ENCODE peak calls at places on chromosomes 6 and 20, in six cellular contexts. A is K562, P is spleen, M is HL-60, G is esophagus muscularis mucosa, B is Panc1. N is an unnamed sample.

GRCh38 chr6:104689551-104690205 is 170.0 kb downstream of the HACE1 start:
- DNase-seq in A (no peak), B (no peak), M (no peak), P (no peak), G (no peak), N (no peak)

GRCh38 chr6:104973404-104973803 is 16.5 kb downstream of the LIN28B start:
- DNase-seq in P (no peak), B (no peak), G (no peak), A (peak), M (no peak), N (no peak)

GRCh38 chr20:34074101-34074760 is 37.8 kb downstream of the EIF2S2 start:
- DNase-seq in G (no peak), B (no peak), M (no peak), A (no peak), P (no peak), N (no peak)

GRCh38 chr20:2508631-2509467 is at the start of gene ZNF343:
- DNase-seq in P (peak), G (peak), B (peak), A (peak), M (peak), N (peak)

GRCh38 chr6:125906158-125906998 is 50.2 kb upstream of the HINT3 start:
- DNase-seq in A (peak), M (no peak), G (no peak), B (peak), P (no peak), N (peak)

GRCh38 chr6:89353702-89354392 is 1.3 kb upstream of the UBE2J1 start:
- DNase-seq in B (no peak), G (no peak), A (no peak), M (no peak), P (no peak), N (peak)

GRCh38 chr20:10603971-10604864 is 69.6 kb downstream of the JAG1 start:
- DNase-seq in G (no peak), A (no peak), M (no peak), B (peak), P (no peak), N (peak)

GRCh38 chr6:125252891-125253290 is 48.9 kb downstream of the HDDC2 start:
- DNase-seq in B (no peak), G (no peak), M (no peak), P (no peak), A (no peak), N (no peak)

GRCh38 chr6:9646346-9647042 is 768.4 kb downstream of the TFAP2A start:
- DNase-seq in M (peak), G (no peak), B (no peak), A (no peak), P (no peak), N (no peak)

GRCh38 chr20:51554538-51555165 is 12.1 kb upstream of the NFATC2 start:
- DNase-seq in G (no peak), B (no peak), P (no peak), A (no peak), M (no peak), N (no peak)

DNA sequence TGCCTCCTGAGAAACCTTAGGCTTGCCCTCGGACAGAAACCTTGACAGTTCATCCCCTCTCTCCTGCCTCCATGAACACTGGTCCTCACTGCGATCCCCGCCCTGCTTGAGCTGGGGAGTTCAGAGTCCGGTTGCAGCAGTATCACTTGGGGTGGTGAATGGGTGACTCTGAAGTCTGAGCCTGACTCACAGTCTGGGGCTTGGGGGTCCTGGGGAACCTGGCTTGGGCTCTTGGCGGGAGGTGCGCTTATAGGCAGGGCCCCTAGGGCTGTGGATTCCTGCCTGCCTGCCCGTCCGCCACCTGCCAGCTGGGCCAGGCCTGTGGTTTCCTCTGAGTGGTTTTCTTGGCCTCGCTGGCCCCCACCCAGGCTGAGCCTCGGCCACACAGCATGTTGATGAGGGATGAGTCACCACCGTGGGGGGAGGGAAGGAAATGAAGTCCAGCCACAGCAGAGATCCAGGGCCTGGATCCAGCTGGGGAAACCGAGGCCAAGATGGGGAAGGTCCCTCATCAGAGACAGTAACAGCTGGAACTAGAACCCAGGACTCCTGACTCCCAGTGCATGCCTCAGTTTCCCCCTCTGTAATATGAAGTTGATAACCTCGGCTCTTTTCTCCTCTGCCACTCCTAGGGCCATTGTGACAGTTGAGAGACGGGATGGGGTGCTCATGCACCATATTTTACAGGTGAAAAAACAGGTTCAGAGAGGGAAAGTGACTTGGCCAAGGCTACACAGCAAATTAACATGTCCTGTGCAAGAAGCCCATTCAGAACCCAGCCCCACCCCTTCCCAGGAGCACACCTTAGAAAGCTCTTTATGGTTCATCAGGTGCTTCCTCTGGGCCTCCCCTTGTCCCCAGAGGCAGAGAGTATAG is 9.2 kb downstream of the FOXS1 start:
- DNase-seq in M (peak), G (peak), B (no peak), A (peak), P (no peak), N (peak)
- TF ChIP-seq POLR2AphosphoS5 in M (peak), G (peak), B (peak), A (no peak), P (peak), N (no peak)

GRCh38 chr6:110814488-110815259 is 595 bp downstream of the CDK19 start:
- DNase-seq in B (no peak), G (peak), A (peak), P (peak), M (no peak), N (no peak)
- TF ChIP-seq POLR2AphosphoS5 in B (no peak), G (peak), A (no peak), P (peak), M (no peak), N (no peak)

DNA sequence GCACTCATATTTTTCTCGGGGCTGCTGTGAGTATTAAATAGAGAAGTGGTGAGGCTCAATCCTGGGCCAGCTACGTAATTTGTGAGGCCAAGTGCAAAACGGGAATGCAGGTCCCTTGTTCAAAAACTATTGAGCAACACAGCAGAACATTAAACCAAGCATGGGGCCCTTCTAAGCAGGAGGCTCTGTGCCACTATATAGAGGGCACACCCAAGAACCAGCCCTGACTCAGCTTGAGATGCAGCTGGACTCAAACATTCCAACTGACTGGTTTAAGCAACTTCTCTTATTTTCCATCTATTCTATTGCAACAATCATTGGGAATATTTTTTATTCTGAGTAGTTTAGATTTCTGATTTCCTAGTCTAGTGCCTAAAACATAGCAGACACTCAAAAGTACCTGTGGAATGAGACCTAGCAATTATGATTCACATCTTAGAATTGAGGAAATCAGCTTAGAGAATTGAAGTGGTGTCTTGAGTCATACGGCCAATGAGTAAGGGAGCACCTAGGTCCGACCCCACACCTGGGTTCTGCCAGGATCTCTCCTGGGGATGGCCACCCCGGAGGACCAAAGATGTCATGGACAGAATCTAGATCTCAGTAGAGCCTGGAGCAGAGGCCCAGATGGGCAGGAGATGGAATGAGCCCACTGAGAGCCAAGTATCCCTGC is 1.3 kb downstream of the SIRPB2 start:
- DNase-seq in A (no peak), P (no peak), M (peak), B (no peak), G (peak), N (no peak)
- TF ChIP-seq POLR2AphosphoS5 in A (no peak), P (no peak), M (peak), B (no peak), G (peak), N (no peak)

GRCh38 chr6:147169529-147169928 is 34.7 kb upstream of the STXBP5 start:
- DNase-seq in P (no peak), G (no peak), A (no peak), B (no peak), M (no peak), N (no peak)

GRCh38 chr6:147173675-147174339 is 30.4 kb upstream of the STXBP5 start:
- DNase-seq in M (no peak), B (no peak), G (no peak), P (no peak), A (no peak), N (no peak)

GRCh38 chr6:147170269-147170668 is 33.9 kb upstream of the STXBP5 start:
- DNase-seq in G (no peak), M (no peak), P (no peak), A (no peak), B (no peak), N (no peak)

GRCh38 chr6:147176795-147177194 is 27.4 kb upstream of the STXBP5 start:
- DNase-seq in B (no peak), P (no peak), G (no peak), M (no peak), A (no peak), N (no peak)

DNA sequence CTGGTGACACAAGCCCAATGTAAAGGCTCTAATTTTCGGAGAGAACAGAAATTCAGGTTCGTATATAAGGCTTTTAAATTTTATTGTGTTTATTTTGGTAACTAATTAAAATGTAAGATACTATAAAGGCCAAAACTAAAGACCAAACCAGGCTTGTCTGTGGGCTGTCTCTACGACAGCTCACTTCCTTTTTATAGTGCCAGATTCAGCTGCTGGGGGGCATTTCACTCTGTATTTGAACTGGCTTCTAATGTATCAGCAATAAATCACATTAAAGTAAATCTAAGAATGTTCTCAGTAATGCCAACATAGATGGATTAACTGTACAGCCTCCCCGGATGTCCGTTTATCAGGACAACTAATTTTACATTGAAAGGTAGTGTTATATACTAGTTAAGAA is 31.1 kb upstream of the STXBP5 start:
- DNase-seq in A (no peak), B (no peak), G (no peak), P (no peak), M (no peak), N (no peak)
- TF ChIP-seq POLR2AphosphoS5 in A (no peak), B (no peak), G (no peak), P (no peak), M (no peak), N (no peak)

DNA sequence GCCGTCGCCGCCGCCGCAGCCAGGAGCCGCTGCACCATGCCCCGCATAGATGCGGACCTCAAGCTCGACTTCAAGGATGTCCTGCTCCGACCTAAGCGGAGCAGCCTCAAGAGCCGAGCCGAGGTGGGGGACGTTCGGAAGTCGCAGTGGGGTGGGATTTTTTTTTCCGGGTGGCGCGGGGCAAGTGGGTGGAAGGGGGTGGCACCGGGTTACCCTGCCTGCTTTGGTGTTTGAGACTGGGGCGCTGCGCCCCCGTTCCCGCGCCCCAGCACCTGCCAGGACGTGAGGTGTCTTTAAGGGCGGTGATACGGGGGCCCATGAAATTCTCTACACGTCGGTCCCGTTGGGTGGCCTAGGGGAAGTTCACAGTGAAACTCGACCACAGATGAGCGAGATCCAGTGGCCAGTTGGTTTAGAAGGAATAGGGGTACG is 287 bp downstream of the GMPR start:
- DNase-seq in G (no peak), A (no peak), B (no peak), P (no peak), M (no peak), N (no peak)
- TF ChIP-seq POLR2AphosphoS5 in G (peak), A (peak), B (no peak), P (no peak), M (no peak), N (no peak)

DNA sequence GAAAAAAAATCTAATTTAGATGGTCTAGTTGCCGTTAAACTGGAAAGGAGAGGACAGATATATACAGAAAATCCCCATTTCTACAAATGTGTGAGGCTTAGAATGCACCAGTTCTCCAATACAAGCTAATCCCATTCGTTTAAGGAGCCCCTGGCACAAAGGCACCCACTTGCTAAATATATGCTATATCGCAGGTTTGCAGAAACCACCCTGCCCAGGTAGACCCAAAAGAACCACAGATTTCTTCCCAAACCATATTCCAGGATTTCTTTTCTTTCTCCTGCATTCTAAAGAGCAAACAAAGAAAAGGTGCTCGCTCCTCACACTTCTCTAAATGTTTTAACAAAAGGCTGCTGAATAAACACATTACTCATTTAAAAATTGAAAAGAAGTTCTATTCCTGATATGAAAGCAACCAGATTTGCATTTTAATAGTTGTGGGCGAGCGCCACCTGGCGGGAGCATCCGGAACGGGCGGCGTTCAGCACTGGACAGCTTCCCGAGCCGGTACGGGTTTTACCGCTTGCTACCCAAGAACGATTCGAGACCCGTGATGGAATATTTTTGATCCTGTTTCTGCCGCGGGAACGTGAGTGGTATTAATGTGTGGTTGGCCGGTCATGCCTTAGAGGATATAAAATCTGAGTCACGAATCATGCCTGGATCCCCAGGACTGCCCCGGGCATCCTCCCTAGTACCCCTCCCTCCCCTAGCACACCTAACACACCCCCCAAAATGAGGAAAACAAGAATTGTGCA is 2.1 kb downstream of the PTPRT start:
- DNase-seq in P (peak), B (peak), G (peak), A (peak), M (peak), N (peak)
- TF ChIP-seq POLR2AphosphoS5 in P (no peak), B (no peak), G (no peak), A (no peak), M (no peak), N (no peak)

DNA sequence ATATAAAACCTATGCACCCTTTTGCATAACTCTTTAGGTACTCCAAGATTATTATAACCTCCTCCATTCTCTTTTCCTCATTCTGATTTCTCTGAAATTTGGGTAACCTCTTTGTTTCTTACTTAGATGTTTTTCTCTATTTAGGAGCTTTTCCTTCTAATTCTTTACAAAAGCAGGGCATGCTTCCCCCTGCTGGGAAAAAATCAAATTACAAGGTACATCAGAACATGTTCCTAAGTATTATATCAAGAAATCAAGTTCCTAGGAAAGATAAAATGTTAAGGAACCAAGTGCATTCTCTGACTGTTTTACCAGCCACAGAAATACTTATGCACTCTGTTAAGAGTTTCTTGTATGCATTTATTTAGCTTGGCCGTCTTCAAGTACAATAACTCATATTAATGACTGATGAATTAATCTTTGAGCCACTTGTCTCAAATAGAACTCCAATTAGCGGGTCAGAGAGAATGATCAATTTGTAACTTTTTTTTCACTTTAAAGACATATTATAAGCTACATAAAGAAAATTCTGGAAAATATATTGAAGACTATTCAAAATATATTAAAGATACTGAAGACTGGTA is 2.1 kb downstream of the KHDRBS2 start:
- DNase-seq in B (peak), G (no peak), P (no peak), M (no peak), A (no peak), N (peak)
- TF ChIP-seq POLR2AphosphoS5 in B (no peak), G (no peak), P (no peak), M (no peak), A (no peak), N (no peak)

DNA sequence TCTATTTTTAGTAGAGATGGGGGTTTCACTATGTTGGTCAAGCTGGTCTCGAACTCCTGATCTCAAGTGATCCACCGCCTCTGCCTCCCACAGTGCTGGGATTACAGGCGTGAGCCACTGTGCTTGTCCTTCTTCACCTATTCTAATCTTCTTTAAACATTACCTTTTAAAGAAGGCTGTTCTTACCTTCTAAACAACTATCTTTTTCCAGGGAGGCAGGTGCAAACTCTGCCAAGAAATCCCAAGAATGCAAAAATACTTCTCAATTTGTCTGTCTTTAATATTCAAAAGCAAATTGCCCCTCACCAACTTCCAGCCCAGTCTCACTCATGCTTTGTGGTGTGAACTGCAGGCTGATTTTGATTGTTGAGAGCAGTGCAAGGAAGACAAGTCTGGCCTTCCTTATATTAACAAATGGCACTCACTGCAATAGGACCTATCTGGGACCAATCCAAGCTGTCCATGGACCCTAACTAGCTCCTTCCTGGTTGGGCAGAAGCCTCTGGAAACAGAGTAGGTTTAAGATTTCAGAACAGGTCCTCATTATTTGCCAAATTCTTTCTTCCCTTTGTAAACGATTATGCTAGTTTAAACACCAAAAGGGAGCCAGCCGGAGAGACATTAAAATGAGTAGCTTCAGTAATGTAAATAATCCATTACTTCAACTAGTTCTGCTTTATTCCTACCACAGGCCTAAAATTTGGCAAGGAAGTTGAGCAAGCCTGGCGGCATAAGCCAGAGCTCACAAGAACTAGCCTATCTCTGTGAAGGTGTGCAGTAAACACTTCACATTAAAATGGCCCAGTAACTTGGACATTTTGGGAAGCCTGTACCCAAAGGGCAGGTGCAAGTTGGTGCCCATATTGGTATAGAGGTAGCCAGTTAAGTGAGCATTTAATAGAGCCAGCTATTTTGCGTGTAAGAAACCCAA is 1.6 kb downstream of the SCAND1 start:
- DNase-seq in A (peak), M (peak), B (no peak), G (no peak), P (no peak), N (peak)
- TF ChIP-seq POLR2AphosphoS5 in A (no peak), M (peak), B (no peak), G (no peak), P (no peak), N (peak)